ENCODE peak calls at places on chromosomes 5 and 9, in nine cellular contexts. M is HFFc6; N is T-helper 2 cell; P is T follicular helper cell; H is activated effector memory CD4-positive, alpha-beta T cell treated with anti-CD3 and anti-CD28 coated beads, Interleukin-2, amount 50 U/mL, for 16 hours; Q is upper lobe of right lung; A is iPS-NIHi11; D is memory B cell; E is caudate nucleus. J is an unnamed sample.
A peak's percentile ranks its signal among the peaks of the same experiment; 100 is the strongest.

GRCh38 chr9:133420392-133420827 is 1.8 kb upstream of the ADAMTS13 start:
- DNase-seq in E (no peak), A (no peak), D (peak; percentile 51), P (no peak), Q (no peak), N (no peak), M (no peak), H (no peak), J (no peak)

GRCh38 chr5:83374547-83374946 is 97.0 kb upstream of the VCAN start:
- DNase-seq in D (no peak), A (no peak), P (no peak), H (no peak), N (no peak), M (no peak), Q (no peak), E (no peak), J (no peak)

GRCh38 chr9:131334568-131335105 is 45.1 kb downstream of the PLPP7 start:
- DNase-seq in Q (peak; percentile 60), M (no peak), H (peak; percentile 39), A (no peak), P (no peak), E (no peak), D (no peak), N (no peak), J (no peak)

GRCh38 chr9:127112683-127113539 is 9.5 kb downstream of the ANGPTL2 start:
- DNase-seq in N (no peak), A (no peak), Q (peak; percentile 41), H (no peak), E (no peak), M (no peak), D (no peak), P (no peak), J (no peak)

GRCh38 chr5:23013395-23013994 is 160.4 kb upstream of the CDH12 start:
- DNase-seq in D (no peak), P (no peak), A (no peak), E (no peak), H (no peak), Q (no peak), N (no peak), M (no peak), J (no peak)

GRCh38 chr5:59483971-59484472 is 409.5 kb downstream of the PDE4D start:
- DNase-seq in M (no peak), E (no peak), Q (no peak), D (no peak), A (no peak), P (no peak), N (no peak), H (no peak), J (no peak)

GRCh38 chr9:124022201-124023121 is 10.9 kb downstream of the LHX2 start:
- DNase-seq in M (no peak), E (no peak), N (no peak), D (no peak), P (no peak), A (peak; percentile 86), H (peak; percentile 27), Q (no peak), J (no peak)

GRCh38 chr5:36279054-36279698 is 22.5 kb downstream of the RANBP3L start:
- DNase-seq in D (no peak), N (no peak), P (no peak), M (no peak), A (no peak), H (no peak), Q (no peak), E (no peak), J (no peak)

GRCh38 chr5:170552486-170553122 is 48.8 kb downstream of the KCNIP1 start:
- DNase-seq in A (peak; percentile 79), M (peak; percentile 3), Q (no peak), H (no peak), N (no peak), E (peak; percentile 72), D (no peak), P (no peak), J (no peak)

GRCh38 chr9:129291041-129291501 is 113.0 kb upstream of the IER5L start:
- DNase-seq in Q (no peak), M (no peak), D (no peak), N (no peak), H (peak; percentile 42), A (no peak), E (no peak), P (no peak), J (no peak)

GRCh38 chr5:65299841-65300240 is 181.9 kb downstream of the ADAMTS6 start:
- DNase-seq in M (peak; percentile 86), E (no peak), P (no peak), N (no peak), A (no peak), Q (no peak), H (no peak), D (no peak), J (no peak)

GRCh38 chr9:89426389-89426961 is 71.4 kb downstream of the SEMA4D start:
- DNase-seq in D (no peak), H (peak; percentile 72), N (no peak), P (no peak), Q (no peak), E (no peak), M (no peak), A (no peak), J (no peak)

GRCh38 chr5:38420691-38421395 is 135.6 kb downstream of the LIFR start:
- DNase-seq in P (no peak), Q (no peak), E (peak; percentile 9), A (peak; percentile 68), H (no peak), D (no peak), M (peak; percentile 56), N (no peak), J (no peak)

GRCh38 chr5:110738503-110738811 is 350 bp upstream of the SLC25A46 start:
- DNase-seq in H (no peak), N (no peak), M (no peak), P (no peak), D (no peak), Q (no peak), A (no peak), E (no peak), J (peak; percentile 20)

GRCh38 chr5:78320461-78320860 is 26.0 kb upstream of the AP3B1 start:
- DNase-seq in P (no peak), M (peak; percentile 27), A (peak; percentile 25), E (no peak), N (no peak), Q (no peak), H (no peak), D (no peak), J (no peak)

GRCh38 chr5:179694561-179694960 is 4.2 kb upstream of the CANX start:
- DNase-seq in N (no peak), A (no peak), M (no peak), Q (no peak), D (no peak), P (no peak), H (no peak), E (no peak), J (no peak)

GRCh38 chr9:94782367-94783120 is 56.0 kb downstream of the AOPEP start:
- DNase-seq in H (no peak), N (no peak), D (no peak), Q (no peak), P (no peak), A (no peak), E (no peak), M (peak; percentile 42), J (no peak)

GRCh38 chr5:93360436-93361100 is 220.5 kb downstream of the NR2F1-AS1 start:
- DNase-seq in A (no peak), Q (no peak), E (no peak), P (no peak), M (no peak), N (no peak), H (no peak), D (no peak), J (no peak)

GRCh38 chr9:131798166-131798565 is 58.3 kb upstream of the RAPGEF1 start:
- DNase-seq in A (no peak), Q (no peak), M (no peak), N (no peak), D (no peak), E (no peak), H (no peak), P (no peak), J (no peak)

GRCh38 chr9:120386390-120387131 is 193.4 kb downstream of the CDK5RAP2 start:
- DNase-seq in M (no peak), P (no peak), H (no peak), D (no peak), Q (no peak), N (no peak), A (no peak), E (no peak), J (no peak)

GRCh38 chr5:174900176-174900692 is 175.9 kb downstream of the MSX2 start:
- DNase-seq in D (no peak), P (no peak), H (no peak), A (no peak), M (no peak), E (no peak), N (no peak), Q (no peak), J (no peak)

GRCh38 chr9:126217121-126217520 is 109.5 kb upstream of the MVB12B start:
- DNase-seq in E (no peak), A (no peak), P (no peak), D (no peak), N (no peak), H (no peak), M (no peak), Q (no peak), J (no peak)

GRCh38 chr5:165134146-165134545 is 1628.7 kb downstream of the MAT2B start:
- DNase-seq in M (no peak), A (no peak), D (no peak), Q (no peak), P (no peak), H (no peak), N (no peak), E (no peak), J (no peak)

GRCh38 chr5:154133591-154133990 is 56.9 kb upstream of the GALNT10 start:
- DNase-seq in N (no peak), E (no peak), P (no peak), Q (no peak), A (no peak), H (no peak), D (no peak), M (no peak), J (no peak)

GRCh38 chr9:134377976-134378375 is 51.7 kb downstream of the RXRA start:
- DNase-seq in H (no peak), N (no peak), M (peak; percentile 5), P (no peak), E (no peak), A (no peak), D (no peak), Q (peak; percentile 91), J (no peak)

GRCh38 chr9:116087751-116088194 is 65.8 kb upstream of the PAPPA start:
- DNase-seq in D (no peak), P (no peak), A (no peak), N (no peak), M (no peak), H (no peak), E (no peak), Q (no peak), J (no peak)

GRCh38 chr5:172706796-172707195 is 64.2 kb downstream of the DUSP1 start:
- DNase-seq in H (no peak), A (no peak), D (no peak), P (no peak), N (no peak), M (no peak), E (no peak), Q (peak; percentile 53), J (no peak)

GRCh38 chr5:136159457-136159856 is 26.8 kb downstream of the SMAD5 start:
- DNase-seq in E (no peak), D (no peak), A (no peak), N (no peak), H (no peak), Q (no peak), P (no peak), M (no peak), J (no peak)

GRCh38 chr5:78747703-78748359 is 99.3 kb upstream of the LHFPL2 start:
- DNase-seq in P (no peak), Q (no peak), A (peak; percentile 19), D (no peak), E (no peak), H (no peak), N (no peak), M (peak; percentile 77), J (no peak)

GRCh38 chr9:109886050-109886449 is 106.1 kb downstream of the PALM2AKAP2 start:
- DNase-seq in P (no peak), E (no peak), Q (no peak), M (no peak), D (no peak), A (no peak), N (no peak), H (no peak), J (no peak)

GRCh38 chr9:93473411-93473810 is 20.0 kb upstream of the FAM120AOS start:
- DNase-seq in H (no peak), P (no peak), E (no peak), A (no peak), M (peak; percentile 46), D (no peak), N (no peak), Q (no peak), J (no peak)